ENCODE peak calls at places on chromosomes 1 and 21, in four cellular contexts. C, L, H and Q are unnamed samples.

GRCh38 chr1:200889571-200889970 is 5.1 kb upstream of the INAVA start:
- DNase-seq in H (no peak), L (no peak), C (no peak), Q (no peak)

GRCh38 chr1:107925565-107925964 is 39.4 kb downstream of the VAV3 start:
- DNase-seq in H (no peak), L (no peak), C (no peak), Q (no peak)

GRCh38 chr1:29550119-29550841 is 314.0 kb downstream of the PTPRU start:
- DNase-seq in C (peak; percentile 73), L (no peak), H (no peak), Q (no peak)

GRCh38 chr1:247367786-247368342 is 36.2 kb upstream of the ZNF496 start:
- DNase-seq in L (no peak), C (no peak), H (peak; percentile 73), Q (no peak)

GRCh38 chr1:40462956-40463590 is 12.8 kb downstream of the ZFP69B start:
- DNase-seq in C (no peak), H (no peak), L (no peak), Q (no peak)

GRCh38 chr1:177256153-177256814 is 85.5 kb downstream of the BRINP2 start:
- DNase-seq in H (peak; percentile 81), L (no peak), C (peak; percentile 75), Q (peak; percentile 65)

GRCh38 chr1:20138346-20138745 is 777 bp upstream of the PLA2G2F start:
- DNase-seq in H (no peak), L (no peak), C (no peak), Q (no peak)

GRCh38 chr1:204377800-204378608 is 18.3 kb upstream of the PLEKHA6 start:
- DNase-seq in C (peak; percentile 77), L (no peak), H (no peak), Q (peak; percentile 56)

GRCh38 chr1:197838836-197839235 is 63.6 kb upstream of the DENND1B start:
- DNase-seq in H (peak; percentile 90), C (no peak), L (no peak), Q (no peak)

DNA sequence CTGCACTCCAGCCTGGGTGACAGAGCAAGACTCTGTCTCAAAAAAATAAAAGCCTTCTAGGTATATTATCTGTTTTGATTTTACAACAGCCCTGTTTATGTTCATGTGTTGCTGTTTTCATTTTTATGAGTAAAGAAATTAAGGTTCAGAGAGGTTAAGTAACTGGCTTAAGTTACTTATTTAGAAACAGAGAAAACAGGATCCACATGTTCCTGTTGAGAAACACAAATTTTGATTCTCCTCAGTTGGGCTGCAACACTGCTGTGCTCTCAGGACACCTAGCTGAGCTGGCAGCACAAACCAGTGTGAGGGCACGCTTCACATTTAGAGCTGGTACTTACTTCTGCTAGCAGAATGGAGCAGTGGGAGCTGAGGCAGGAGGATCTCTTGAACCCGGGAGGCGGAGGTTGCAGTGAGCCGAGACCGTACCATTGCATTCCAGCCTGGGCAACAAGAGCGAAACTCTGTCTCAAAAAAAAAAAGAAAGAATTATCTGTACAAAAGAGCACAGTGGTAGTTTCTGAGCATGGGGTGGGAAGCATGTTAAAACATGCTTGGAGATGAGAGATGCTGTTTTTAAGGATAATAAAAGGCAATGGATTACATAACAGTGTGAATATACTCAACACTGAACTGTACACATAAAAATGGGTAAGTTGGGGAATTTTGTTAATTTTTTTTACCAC is 2.4 kb downstream of the SPRTN start:
- DNase-seq in C (no peak), L (no peak), H (no peak), Q (no peak)
- H3K4me3 ChIP-seq in C (no peak overlapping the region), L (no peak overlapping the region), H (no peak overlapping the region), Q (no peak overlapping the region)

GRCh38 chr1:31745898-31746668 is 18.1 kb downstream of the ADGRB2 start:
- DNase-seq in H (no peak), L (no peak), C (no peak), Q (no peak)
- TF ChIP-seq CTCF in H (no peak), L (no peak), C (no peak), Q (no peak)

GRCh38 chr1:157025321-157025720 is 20.2 kb downstream of the ARHGEF11 start:
- DNase-seq in H (no peak), L (no peak), C (no peak), Q (no peak)
- H3K4me3 ChIP-seq in H (no peak overlapping the region), L (no peak overlapping the region), C (no peak overlapping the region), Q (no peak overlapping the region)

DNA sequence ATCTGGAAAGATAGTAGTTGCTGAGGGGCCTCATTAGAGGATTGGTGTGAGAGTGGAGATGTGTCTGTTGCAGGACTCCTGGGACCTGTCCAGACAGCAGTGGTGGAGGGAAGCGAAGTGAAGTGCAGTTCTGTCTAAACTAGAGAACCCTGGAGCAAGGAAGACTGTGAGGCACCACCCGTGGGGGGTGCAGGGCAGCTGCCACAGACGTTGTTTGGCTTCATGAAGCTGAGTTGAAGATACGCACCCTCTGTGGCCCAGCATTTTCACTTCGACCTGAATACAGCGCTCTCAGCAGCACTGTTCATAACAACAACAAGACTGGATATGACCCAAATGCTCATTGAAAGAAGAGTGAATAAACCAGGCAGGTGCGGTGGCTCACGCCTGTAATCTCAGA is 29.3 kb downstream of the ABCG1 start:
- DNase-seq in C (no peak), H (no peak), L (no peak), Q (no peak)
- TF ChIP-seq CTCF in C (no peak), H (no peak), L (no peak), Q (no peak)

GRCh38 chr21:36700295-36700960 is 1.5 kb downstream of the SIM2 start:
- DNase-seq in L (no peak), H (no peak), C (no peak), Q (no peak)
- H3K4me3 ChIP-seq in L (no peak overlapping the region), H (peak overlapping the region; percentile 57), C (peak overlapping the region; percentile 47), Q (peak overlapping the region; percentile 1)

GRCh38 chr21:18369115-18369514 is 34.5 kb downstream of the TMPRSS15 start:
- DNase-seq in C (no peak), L (no peak), H (no peak), Q (no peak)
- TF ChIP-seq CTCF in C (no peak), L (no peak), H (no peak), Q (peak; percentile 50)

GRCh38 chr1:223772771-223773160 is 60.4 kb downstream of the CAPN2 start:
- DNase-seq in L (no peak), H (no peak), C (no peak), Q (no peak)

GRCh38 chr1:223771814-223772770 is 59.8 kb downstream of the CAPN2 start:
- DNase-seq in L (peak; percentile 14), C (no peak), H (peak; percentile 91), Q (no peak)

GRCh38 chr1:223774133-223774811 is 61.9 kb downstream of the CAPN2 start:
- DNase-seq in L (no peak), C (no peak), H (no peak), Q (no peak)

GRCh38 chr1:223770621-223771315 is 58.4 kb downstream of the CAPN2 start:
- DNase-seq in L (no peak), C (no peak), H (no peak), Q (no peak)

GRCh38 chr1:223771469-223771813 is 59.1 kb downstream of the CAPN2 start:
- DNase-seq in H (no peak), L (no peak), C (no peak), Q (no peak)
- H3K4me3 ChIP-seq in H (no peak overlapping the region), L (no peak overlapping the region), C (no peak overlapping the region), Q (no peak overlapping the region)

GRCh38 chr1:168235937-168236336 is 10.1 kb downstream of the SFT2D2 start:
- DNase-seq in L (no peak), H (no peak), C (no peak), Q (no peak)

GRCh38 chr1:168230709-168231108 is 4.9 kb downstream of the SFT2D2 start:
- DNase-seq in C (no peak), L (no peak), H (no peak), Q (no peak)

GRCh38 chr1:168236836-168237611 is 11.2 kb downstream of the SFT2D2 start:
- DNase-seq in H (no peak), C (no peak), L (no peak), Q (no peak)

GRCh38 chr1:168234846-168235547 is 9.2 kb downstream of the SFT2D2 start:
- DNase-seq in C (no peak), H (peak; percentile 43), L (no peak), Q (no peak)

GRCh38 chr1:168235548-168235885 is 9.7 kb downstream of the SFT2D2 start:
- DNase-seq in C (no peak), L (no peak), H (no peak), Q (no peak)
- TF ChIP-seq CTCF in C (no peak), L (no peak), H (no peak), Q (no peak)

DNA sequence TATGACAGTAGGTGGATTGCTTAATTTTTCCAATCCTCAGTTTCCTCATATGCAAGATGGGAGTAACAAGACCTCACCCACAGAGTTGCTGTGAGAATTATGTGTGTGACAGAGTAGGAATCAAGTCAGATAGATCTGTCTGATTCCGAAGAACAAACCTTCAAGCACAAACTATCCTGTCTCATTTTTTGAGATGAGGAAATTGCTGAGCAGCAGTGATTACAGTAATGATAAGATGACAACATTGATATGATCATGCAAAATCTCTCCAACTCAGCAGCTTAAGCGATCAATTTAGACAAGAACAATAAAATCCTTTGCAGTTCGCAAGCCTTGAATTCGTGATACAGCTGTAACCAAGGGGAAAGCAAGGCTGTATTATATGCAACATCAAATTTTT is 474.1 kb downstream of the OMA1 start:
- DNase-seq in C (no peak), L (no peak), H (no peak), Q (no peak)
- H3K4me3 ChIP-seq in C (no peak overlapping the region), L (no peak overlapping the region), H (no peak overlapping the region), Q (no peak overlapping the region)

DNA sequence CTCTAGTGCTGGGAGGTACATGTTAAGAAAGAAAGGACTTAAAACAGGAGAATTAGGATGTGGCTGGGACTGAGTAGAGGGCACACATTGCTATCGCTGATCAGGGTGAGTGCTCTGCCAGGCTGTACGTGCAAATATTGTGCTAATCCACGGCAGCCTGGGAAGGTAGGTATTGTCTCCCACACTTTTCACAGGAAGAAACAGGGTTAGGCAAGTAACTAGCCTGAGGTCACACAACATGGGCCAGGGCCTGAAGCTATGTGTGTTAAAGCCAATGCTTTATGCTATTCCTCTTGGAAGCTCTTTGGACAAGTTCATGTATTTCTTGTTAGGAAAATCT is 14.2 kb downstream of the DEGS1 start:
- DNase-seq in L (no peak), C (no peak), H (no peak), Q (no peak)
- TF ChIP-seq CTCF in L (no peak), C (no peak), H (no peak), Q (no peak)